ENCODE peak calls at places on chromosomes 16 and 17, in six cellular contexts. G, M, B, K, D and O are unnamed samples. For H3K4me1, the result is how much of the 10 kb centered on the place peaks cover.

GRCh38 chr17:17832040-17832363 is 4.8 kb downstream of the SREBF1 start:
- DNase-seq in G (no peak), M (no peak), B (no peak), K (no peak), D (no peak), O (no peak)

GRCh38 chr16:86319871-86320270 is 190.5 kb upstream of the FOXF1 start:
- DNase-seq in G (no peak), M (no peak), B (peak), K (peak), D (no peak), O (no peak)

GRCh38 chr17:65035191-65035590 is 21.3 kb downstream of the GNA13 start:
- DNase-seq in G (no peak), M (no peak), B (no peak), K (no peak), D (no peak), O (no peak)

GRCh38 chr16:11064846-11065245 is 120.5 kb downstream of the CLEC16A start:
- DNase-seq in G (no peak), M (no peak), B (no peak), K (peak), D (no peak), O (no peak)

GRCh38 chr16:80176114-80176513 is 364.7 kb upstream of the DYNLRB2 start:
- DNase-seq in G (no peak), M (no peak), B (no peak), K (peak), D (no peak), O (no peak)

GRCh38 chr17:80599546-80600305 is 55.1 kb downstream of the RPTOR start:
- DNase-seq in G (no peak), M (peak), B (no peak), K (peak), D (peak), O (no peak)

GRCh38 chr17:64264891-64265290 is 1.8 kb upstream of the TEX2 start:
- DNase-seq in G (no peak), M (no peak), B (no peak), K (peak), D (no peak), O (no peak)

GRCh38 chr16:16099320-16099719 is 124.0 kb downstream of the ABCC6 start:
- DNase-seq in G (no peak), M (no peak), B (no peak), K (no peak), D (no peak), O (no peak)

GRCh38 chr17:79362996-79363305 is 247.9 kb downstream of the RBFOX3 start:
- DNase-seq in G (no peak), M (no peak), B (no peak), K (no peak), D (no peak), O (no peak)

GRCh38 chr17:35603674-35604073 is 16.6 kb downstream of the AP2B1 start:
- DNase-seq in G (no peak), M (no peak), B (no peak), K (peak), D (no peak), O (no peak)

GRCh38 chr16:66120656-66121055 is 245.8 kb upstream of the CDH5 start:
- DNase-seq in G (no peak), M (no peak), B (no peak), K (no peak), D (no peak), O (no peak)

DNA sequence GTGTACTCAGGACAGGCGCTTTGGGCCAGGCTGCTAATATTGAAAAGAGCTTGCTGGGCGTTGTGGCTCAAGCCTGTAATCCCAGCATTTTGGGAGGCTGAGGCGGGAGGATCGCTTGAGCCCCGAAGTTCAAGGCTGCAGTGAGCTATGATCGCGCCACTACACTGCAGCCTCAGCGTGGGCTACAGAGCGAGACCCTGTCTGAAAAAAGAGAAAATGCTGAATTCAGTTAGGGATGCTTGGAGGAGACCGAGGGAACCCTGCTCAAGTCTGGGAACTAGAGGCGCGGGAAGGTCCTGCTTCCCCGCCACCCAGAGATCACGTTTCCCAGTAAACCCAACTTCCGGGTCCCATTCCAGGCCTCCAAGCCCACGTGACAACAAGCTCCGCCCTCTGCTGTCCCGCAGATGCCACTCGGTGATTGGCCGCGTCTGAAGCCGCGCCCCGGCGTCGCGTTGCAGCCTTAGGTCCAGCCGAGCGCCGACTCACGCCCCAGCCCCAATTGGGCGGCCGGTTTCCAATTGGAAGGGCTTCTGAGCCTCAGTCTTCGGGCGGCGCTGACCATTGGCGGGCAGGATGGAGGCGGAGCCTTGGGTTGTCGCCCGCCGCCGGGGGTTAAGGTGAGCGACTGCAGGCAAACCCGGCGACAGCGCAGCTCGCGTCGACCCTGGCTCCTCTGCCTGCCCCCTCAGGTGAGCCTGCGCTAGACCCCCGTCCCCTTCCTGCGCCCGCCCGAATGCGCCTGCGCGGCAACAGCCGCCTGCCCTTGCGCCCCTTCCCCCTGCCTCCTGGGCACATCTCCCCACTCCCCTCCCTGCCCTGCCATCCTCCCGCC is at the start of gene PHKG2:
- DNase-seq in G (peak), M (peak), B (peak), K (peak), D (peak), O (peak)
- H3K4me3 ChIP-seq in G (peak), M (peak), B (peak), K (peak), D (peak), O (peak)

DNA sequence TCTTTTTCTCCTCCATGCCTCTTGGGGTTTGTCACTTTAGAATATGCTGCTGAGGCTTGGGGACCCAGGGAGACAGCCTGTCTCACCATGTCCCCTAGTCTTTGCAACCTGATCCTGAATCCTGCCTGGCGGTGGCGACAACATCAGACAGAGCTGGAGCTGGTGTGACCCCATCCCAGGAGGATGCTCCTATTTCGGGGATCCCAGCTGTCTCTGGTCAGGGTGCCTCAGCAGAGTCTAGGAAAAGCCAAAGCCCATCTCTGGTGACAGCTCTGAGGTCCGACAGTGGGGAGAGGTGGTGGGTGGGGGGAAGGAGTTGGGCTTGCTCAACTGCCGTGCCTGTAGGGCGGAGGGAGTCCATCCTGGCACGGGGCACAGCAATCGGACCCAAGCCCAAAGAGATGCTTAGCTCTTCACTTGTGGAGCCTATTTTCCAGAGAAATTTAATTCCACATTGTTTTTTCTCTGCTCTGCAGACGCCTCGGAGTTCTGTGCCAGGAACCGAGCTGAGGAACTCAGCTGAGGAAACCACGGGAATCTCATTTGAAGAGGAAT is 10.3 kb upstream of the TNS4 start:
- DNase-seq in G (no peak), M (peak), B (no peak), K (no peak), D (no peak), O (no peak)
- H3K4me1 ChIP-seq in G (under half), M (under half), B (under half), K (under half), D (under half), O (under half)

GRCh38 chr17:2214887-2215615 is 88.5 kb downstream of the SMG6 start:
- DNase-seq in G (no peak), M (no peak), B (peak), K (peak), D (no peak), O (no peak)
- H3K4me3 ChIP-seq in G (no peak), M (no peak), B (peak), K (peak), D (no peak), O (no peak)

DNA sequence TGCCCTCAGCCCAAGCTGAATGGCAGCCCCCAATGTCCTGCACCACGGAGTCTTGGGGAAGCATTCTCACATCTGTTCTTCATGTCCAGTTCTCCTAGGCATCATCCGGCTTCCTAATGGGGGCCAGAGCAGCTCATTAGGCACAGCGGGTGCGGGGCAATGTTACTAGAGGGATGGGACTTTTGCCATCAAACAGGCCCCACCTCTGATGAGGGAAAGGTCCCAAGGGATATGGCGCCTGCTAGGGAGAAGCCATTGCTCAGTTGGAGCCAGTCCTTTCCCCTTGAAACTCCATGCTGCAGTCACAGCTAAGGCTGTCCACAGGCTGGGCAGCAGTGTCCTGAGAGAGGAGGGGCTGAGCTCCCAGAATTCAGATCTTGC is 1.7 kb upstream of the DPH1 start:
- DNase-seq in G (no peak), M (no peak), B (no peak), K (no peak), D (no peak), O (no peak)
- H3K4me1 ChIP-seq in G (under half), M (under half), B (under half), K (under half), D (under half), O (half or more)

GRCh38 chr16:4244881-4245280 is 3.0 kb upstream of the SRL start:
- DNase-seq in G (no peak), M (peak), B (no peak), K (no peak), D (no peak), O (no peak)

GRCh38 chr16:4245400-4245799 is 3.5 kb upstream of the SRL start:
- DNase-seq in G (no peak), M (no peak), B (peak), K (peak), D (no peak), O (no peak)

GRCh38 chr16:4253394-4254150 is 11.7 kb upstream of the SRL start:
- DNase-seq in G (peak), M (peak), B (peak), K (peak), D (peak), O (peak)

GRCh38 chr16:4246777-4247476 is 5.0 kb upstream of the SRL start:
- DNase-seq in G (no peak), M (no peak), B (no peak), K (no peak), D (no peak), O (no peak)

GRCh38 chr16:4249546-4249945 is 7.7 kb upstream of the SRL start:
- DNase-seq in G (no peak), M (no peak), B (no peak), K (no peak), D (no peak), O (no peak)
- H3K4me3 ChIP-seq in G (no peak), M (no peak), B (no peak), K (no peak), D (no peak), O (no peak)

GRCh38 chr17:49022391-49022941 is 25.3 kb downstream of the IGF2BP1 start:
- DNase-seq in G (no peak), M (peak), B (no peak), K (no peak), D (peak), O (peak)
- H3K4me1 ChIP-seq in G (under half), M (under half), B (under half), K (under half), D (under half), O (under half)

DNA sequence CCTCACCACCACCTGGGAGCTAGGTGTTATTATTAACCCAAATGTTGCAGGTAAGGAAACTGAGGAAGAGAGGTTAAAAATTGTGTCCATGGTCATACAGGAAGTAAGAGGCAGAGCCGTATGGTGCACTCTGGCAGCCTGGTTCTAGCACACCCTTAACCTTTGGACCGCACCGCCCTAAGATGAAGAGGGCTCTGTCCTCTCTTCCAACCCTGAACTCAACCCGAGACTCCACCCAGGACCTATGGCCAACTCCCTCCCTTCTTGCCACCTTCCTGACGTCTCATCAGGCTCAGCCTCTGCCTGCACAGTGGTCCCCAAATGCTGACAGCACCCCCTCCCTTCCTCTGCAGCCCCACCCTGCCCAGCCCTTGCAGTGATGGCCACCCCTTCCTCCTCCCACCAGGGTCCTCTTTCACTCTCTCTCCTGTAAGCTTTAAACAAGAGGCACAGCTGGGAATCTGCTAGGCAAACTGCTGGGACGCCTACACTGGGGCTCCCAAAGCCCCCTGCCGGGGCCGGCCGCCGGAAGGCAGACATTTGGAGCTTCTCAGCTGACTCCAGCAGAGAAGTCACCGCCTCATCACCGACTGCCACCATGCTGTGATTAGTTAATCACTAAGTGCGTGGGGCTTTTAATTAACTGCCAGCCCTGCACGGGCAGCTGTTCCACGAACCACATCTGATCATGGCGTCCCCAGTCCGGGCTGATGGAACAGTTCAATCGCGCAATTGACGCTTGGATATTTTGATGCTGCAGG is 16.7 kb upstream of the C16orf78 start:
- DNase-seq in G (no peak), M (no peak), B (no peak), K (no peak), D (no peak), O (no peak)
- H3K4me3 ChIP-seq in G (no peak), M (no peak), B (no peak), K (no peak), D (no peak), O (no peak)

DNA sequence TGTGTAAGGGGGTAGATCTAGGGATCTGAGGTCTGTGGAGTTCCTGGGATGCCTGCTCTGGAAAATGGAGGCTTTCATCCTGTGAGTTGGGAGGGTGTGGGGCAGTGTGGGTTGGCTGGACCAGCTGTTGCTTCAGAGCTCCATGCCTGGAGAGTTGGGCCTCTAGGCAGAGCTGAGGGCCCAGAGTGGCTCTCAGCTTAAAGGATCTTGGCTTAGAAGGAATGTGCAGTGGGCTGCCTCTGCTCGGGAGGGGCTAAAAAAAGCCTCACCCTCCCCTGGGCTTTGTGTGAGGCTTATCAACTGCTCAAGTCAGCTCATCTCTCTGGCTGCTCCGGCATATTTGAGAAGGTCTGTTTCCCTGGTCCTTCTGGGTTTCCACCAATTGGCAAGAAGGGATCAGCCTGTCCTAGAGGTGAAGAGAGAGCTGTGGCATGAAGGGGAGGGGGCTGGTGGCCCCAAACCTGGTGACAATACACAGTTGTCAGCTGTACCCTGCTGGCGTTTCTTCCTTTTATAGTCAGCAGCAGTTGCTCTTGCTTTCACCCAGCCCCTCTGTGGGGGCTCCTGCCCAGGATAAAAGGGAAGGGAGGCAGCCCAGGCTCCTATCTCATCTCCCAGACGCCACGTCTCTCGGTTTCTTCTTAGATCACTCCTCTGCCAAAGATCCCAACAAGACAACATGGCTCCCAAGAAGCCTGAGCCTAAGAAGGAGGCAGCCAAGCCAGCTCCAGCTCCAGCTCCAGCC is at the start of gene MYL4:
- DNase-seq in G (no peak), M (peak), B (no peak), K (no peak), D (no peak), O (no peak)
- H3K4me1 ChIP-seq in G (under half), M (under half), B (under half), K (under half), D (under half), O (under half)

GRCh38 chr16:54928421-54929089 is 2.1 kb upstream of the IRX5 start:
- DNase-seq in G (peak), M (peak), B (no peak), K (peak), D (peak), O (peak)

GRCh38 chr16:54927125-54928015 is 3.3 kb upstream of the IRX5 start:
- DNase-seq in G (no peak), M (no peak), B (no peak), K (no peak), D (no peak), O (no peak)

GRCh38 chr16:54923988-54924387 is 6.7 kb upstream of the IRX5 start:
- DNase-seq in G (no peak), M (no peak), B (no peak), K (no peak), D (no peak), O (no peak)

GRCh38 chr16:54928016-54928356 is 2.7 kb upstream of the IRX5 start:
- DNase-seq in G (no peak), M (peak), B (no peak), K (peak), D (peak), O (no peak)

DNA sequence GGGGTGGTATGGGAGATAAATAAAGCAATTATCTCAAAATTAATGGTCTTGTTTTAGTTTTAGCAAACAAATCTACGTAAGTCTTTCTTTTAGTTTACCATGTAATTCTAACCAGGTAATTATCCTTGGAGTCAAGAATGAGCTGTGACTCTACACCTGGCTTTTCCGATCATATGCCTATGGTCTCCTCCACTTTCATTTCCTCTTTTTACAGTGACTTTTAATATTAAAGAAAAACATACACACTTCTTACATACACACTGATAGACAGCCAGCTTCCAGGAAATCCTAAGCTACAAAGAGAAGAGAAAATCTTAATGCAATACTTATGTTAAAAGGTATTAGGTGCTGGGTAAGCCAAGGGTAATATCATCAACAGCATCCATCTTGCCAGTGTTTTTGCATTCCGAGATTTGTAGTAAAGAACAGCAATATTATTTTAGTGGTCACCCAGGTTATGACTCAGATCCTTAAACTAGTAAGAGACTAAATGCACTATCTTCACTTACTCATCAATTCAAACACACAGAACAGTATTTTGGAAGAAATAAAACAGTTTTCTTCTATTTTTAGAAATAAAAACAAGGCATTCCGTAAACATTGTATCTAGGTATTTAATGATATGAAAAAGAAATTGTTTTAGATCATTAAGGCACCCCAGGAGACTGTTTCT is 4.4 kb upstream of the IRX5 start:
- DNase-seq in G (no peak), M (no peak), B (no peak), K (peak), D (no peak), O (no peak)
- H3K4me3 ChIP-seq in G (no peak), M (peak), B (no peak), K (peak), D (peak), O (no peak)